ENCODE peak calls at places on chromosomes 7 and 10, in seven cellular contexts. D is HEK293T, X is WTC11, H is HCT116, O is K562, V is HepG2, Y is GM12878. F is an unnamed sample.

GRCh38 chr10:80158598-80159127 is 26.1 kb downstream of the PLAC9 start:
- DNase-seq in D (no peak), X (no peak), H (peak), O (peak), V (no peak), Y (no peak), F (no peak)

GRCh38 chr7:146652176-146652575 is 535.6 kb downstream of the CNTNAP2 start:
- DNase-seq in D (no peak), X (no peak), H (no peak), O (no peak), V (no peak), Y (no peak), F (no peak)

GRCh38 chr7:6012355-6013104 is 3.5 kb downstream of the AIMP2 start:
- DNase-seq in D (no peak), X (no peak), H (no peak), O (no peak), V (no peak), Y (no peak), F (no peak)

GRCh38 chr10:102850025-102850518 is 4.0 kb upstream of the BORCS7 start:
- DNase-seq in D (no peak), X (no peak), H (no peak), O (no peak), V (peak), Y (no peak), F (no peak)

GRCh38 chr10:10977978-10978377 is 39.7 kb upstream of the CELF2 start:
- DNase-seq in D (no peak), X (no peak), H (no peak), O (no peak), V (no peak), Y (no peak), F (no peak)

GRCh38 chr7:22858640-22859561 is 36.3 kb upstream of the TOMM7 start:
- DNase-seq in D (no peak), X (no peak), H (peak), O (peak), V (no peak), Y (no peak), F (no peak)

GRCh38 chr10:21831986-21832735 is 171.4 kb downstream of the DNAJC1 start:
- DNase-seq in D (no peak), X (no peak), H (no peak), O (no peak), V (no peak), Y (no peak), F (no peak)

GRCh38 chr10:132516771-132517725 is 20.5 kb upstream of the INPP5A start:
- DNase-seq in D (peak), X (peak), H (no peak), O (peak), V (peak), Y (no peak), F (peak)

GRCh38 chr7:77308792-77309191 is 107.4 kb downstream of the GSAP start:
- DNase-seq in D (no peak), X (no peak), H (no peak), O (no peak), V (no peak), Y (no peak), F (no peak)

GRCh38 chr10:97907211-97907610 is 57.6 kb downstream of the GOLGA7B start:
- DNase-seq in D (no peak), X (no peak), H (no peak), O (no peak), V (no peak), Y (no peak), F (no peak)

GRCh38 chr10:43217563-43218205 is 49.2 kb downstream of the RASGEF1A start:
- DNase-seq in D (no peak), X (no peak), H (no peak), O (no peak), V (no peak), Y (no peak), F (no peak)

GRCh38 chr7:15215611-15216010 is 313.1 kb upstream of the DGKB start:
- DNase-seq in D (no peak), X (no peak), H (no peak), O (no peak), V (no peak), Y (no peak), F (no peak)
- TF ChIP-seq SP1 in D (no peak), X (no peak), H (no peak), O (no peak), V (no peak), Y (no peak), F (no peak)

GRCh38 chr7:73864981-73865711 is 4.2 kb downstream of the TMEM270 start:
- DNase-seq in D (no peak), X (no peak), H (no peak), O (no peak), V (no peak), Y (no peak), F (no peak)

GRCh38 chr7:73869011-73869785 is 8.2 kb downstream of the TMEM270 start:
- DNase-seq in D (no peak), X (no peak), H (no peak), O (no peak), V (no peak), Y (no peak), F (no peak)

GRCh38 chr7:73870041-73870492 is 9.1 kb downstream of the TMEM270 start:
- DNase-seq in D (no peak), X (peak), H (no peak), O (no peak), V (peak), Y (no peak), F (no peak)

GRCh38 chr7:73866446-73866767 is 5.4 kb downstream of the TMEM270 start:
- DNase-seq in D (no peak), X (no peak), H (no peak), O (no peak), V (no peak), Y (no peak), F (no peak)

GRCh38 chr7:73865738-73866445 is 4.9 kb downstream of the TMEM270 start:
- DNase-seq in D (no peak), X (peak), H (no peak), O (peak), V (peak), Y (no peak), F (no peak)
- TF ChIP-seq SP1 in D (no peak), X (no peak), H (no peak), O (no peak), V (no peak), Y (no peak), F (no peak)

GRCh38 chr10:130341325-130341724 is 205.1 kb downstream of the GLRX3 start:
- DNase-seq in D (peak), X (no peak), H (no peak), O (peak), V (no peak), Y (no peak), F (peak)
- TF ChIP-seq SP1 in D (no peak), X (no peak), H (no peak), O (no peak), V (no peak), Y (no peak), F (no peak)

DNA sequence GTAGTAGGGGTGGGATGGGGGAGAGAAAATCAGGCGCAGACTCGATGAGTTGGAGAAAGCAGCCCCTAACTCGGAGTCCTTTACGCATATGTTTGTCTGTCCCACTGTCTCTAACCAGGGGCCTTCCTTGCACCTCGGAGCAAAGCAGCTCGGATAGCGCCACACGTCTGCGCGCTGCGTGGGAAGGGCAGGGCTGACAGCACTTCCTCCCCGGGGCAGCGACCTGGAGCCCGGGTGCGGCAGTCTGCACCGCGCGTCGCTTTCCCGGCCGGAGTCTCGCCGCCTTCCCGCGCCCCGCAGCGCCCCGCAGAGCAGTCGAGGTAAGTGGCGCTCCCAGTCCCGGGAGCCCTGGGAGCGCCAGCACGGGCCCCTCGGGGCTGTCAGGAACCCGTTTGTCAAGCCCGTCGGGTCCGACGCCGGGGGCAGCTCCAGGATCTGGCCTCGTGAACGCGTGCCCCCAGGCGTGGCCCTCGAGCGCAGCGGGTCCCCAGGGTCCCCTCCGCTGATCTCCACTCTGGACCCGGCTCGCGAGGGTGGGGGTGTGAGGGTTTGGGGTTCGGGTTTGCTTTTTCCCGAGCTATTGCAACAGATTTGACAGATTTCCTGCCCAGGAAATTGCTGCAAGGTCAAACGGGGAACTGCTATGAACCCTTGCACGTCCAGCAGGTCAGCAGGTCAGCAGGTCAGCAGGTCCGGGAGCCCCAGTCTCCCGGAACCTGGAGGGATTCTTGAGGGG is 561 bp downstream of the APBB1IP start:
- DNase-seq in D (no peak), X (peak), H (no peak), O (no peak), V (no peak), Y (no peak), F (peak)
- TF ChIP-seq SP1 in D (no peak), X (no peak), H (no peak), O (no peak), V (no peak), Y (no peak), F (no peak)

DNA sequence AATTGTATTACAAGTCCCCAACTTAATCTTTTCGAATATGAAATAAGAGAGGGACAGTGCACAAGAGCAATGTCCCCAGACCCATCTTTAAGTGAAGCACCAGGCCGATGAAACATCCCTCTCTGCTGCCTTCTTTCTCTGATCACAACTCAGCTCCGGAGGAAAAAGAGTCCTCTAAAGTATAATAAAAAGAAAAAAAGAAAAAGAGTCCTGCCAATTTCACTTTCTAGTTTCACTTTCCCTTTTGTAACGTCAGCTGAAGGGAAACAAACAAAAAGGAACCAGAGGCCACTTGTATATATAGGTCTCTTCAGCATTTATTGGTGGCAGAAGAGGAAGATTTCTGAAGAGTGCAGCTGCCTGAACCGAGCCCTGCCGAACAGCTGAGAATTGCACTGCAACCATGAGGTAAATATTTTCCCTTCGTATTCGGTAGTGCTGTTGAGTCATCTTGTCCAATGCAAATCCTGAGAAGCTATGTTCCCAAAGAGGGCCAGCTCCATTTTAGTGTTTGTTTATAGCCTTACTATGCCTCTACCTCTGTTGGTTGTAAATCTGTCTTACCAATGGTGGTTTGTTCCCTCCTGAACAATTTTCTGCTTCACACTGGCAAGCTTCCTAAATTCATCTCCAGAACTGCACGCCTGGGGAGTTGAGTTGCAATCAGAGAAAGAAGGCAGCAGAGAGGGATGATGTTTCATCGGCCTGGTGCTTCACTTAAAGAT is at the start of gene IFIT2:
- DNase-seq in D (peak), X (no peak), H (no peak), O (peak), V (peak), Y (peak), F (no peak)
- TF ChIP-seq SP1 in D (no peak), X (no peak), H (peak), O (no peak), V (no peak), Y (no peak), F (no peak)